ENCODE peak calls at places on chromosomes 7 and 10, in five cellular contexts. F is aorta, J is fibroblast of lung, X is head of caudate nucleus, L is anterior cingulate cortex. I is an unnamed sample.

GRCh38 chr7:83913174-83913573 is 264.2 kb upstream of the SEMA3E start:
- DNase-seq in L (no peak), X (no peak), F (no peak), J (no peak), I (no peak)

GRCh38 chr7:73701357-73701995 is 18.0 kb downstream of the STX1A start:
- DNase-seq in J (peak; percentile 56), X (peak; percentile 59), F (peak; percentile 57), L (no peak), I (no peak)

GRCh38 chr10:27744478-27745379 is 890 bp downstream of the MKX start:
- DNase-seq in X (no peak), L (no peak), J (peak; percentile 38), F (peak; percentile 69), I (no peak)

GRCh38 chr7:129889133-129889854 is 63.5 kb downstream of the UBE2H start:
- DNase-seq in F (no peak), X (no peak), J (no peak), L (no peak), I (no peak)

GRCh38 chr7:106371629-106372028 is 86.8 kb upstream of the NAMPT start:
- DNase-seq in X (no peak), J (no peak), F (peak; percentile 83), L (no peak), I (no peak)

GRCh38 chr7:55342216-55342871 is 22.8 kb upstream of the LANCL2 start:
- DNase-seq in F (no peak), X (no peak), L (no peak), J (no peak), I (no peak)

GRCh38 chr10:122981066-122981464 is 864 bp downstream of the PSTK start:
- DNase-seq in J (peak; percentile 62), F (no peak), X (no peak), L (no peak), I (peak; percentile 43)

GRCh38 chr10:132110091-132110490 is 44.3 kb downstream of the JAKMIP3 start:
- DNase-seq in J (no peak), X (peak; percentile 21), L (no peak), F (no peak), I (no peak)

I was measured in RWPE1.